ENCODE peak calls at places on chromosomes 3 and 15, in six cellular contexts. One of them, this sample, is unnamed. For H3K27me3, the result is how much of the 10 kb centered on the place peaks cover.

GRCh38 chr15:31476411-31476810 is 149.8 kb downstream of the KLF13 start:
- DNase-seq in sigmoid colon: peak
- DNase-seq in spleen: peak
- DNase-seq in endothelial cell of umbilical vein: no peak
- DNase-seq in K562: no peak
- DNase-seq in HepG2: no peak
- DNase-seq in this sample: peak

GRCh38 chr3:98811048-98811447 is 47.9 kb downstream of the ST3GAL6 start:
- DNase-seq in K562: no peak
- DNase-seq in endothelial cell of umbilical vein: peak
- DNase-seq in spleen: no peak
- DNase-seq in sigmoid colon: no peak
- DNase-seq in HepG2: peak
- DNase-seq in this sample: no peak

GRCh38 chr3:37863949-37864822 is 2.5 kb downstream of the CTDSPL start:
- DNase-seq in sigmoid colon: no peak
- DNase-seq in spleen: peak
- DNase-seq in K562: no peak
- DNase-seq in HepG2: peak
- DNase-seq in endothelial cell of umbilical vein: no peak
- DNase-seq in this sample: no peak

GRCh38 chr3:178482981-178483380 is 53.3 kb upstream of the KCNMB2 start:
- DNase-seq in endothelial cell of umbilical vein: no peak
- DNase-seq in K562: no peak
- DNase-seq in sigmoid colon: no peak
- DNase-seq in HepG2: no peak
- DNase-seq in spleen: no peak
- DNase-seq in this sample: no peak

GRCh38 chr3:149152420-149152819 is 23.0 kb downstream of the HPS3 start:
- DNase-seq in HepG2: no peak
- DNase-seq in sigmoid colon: no peak
- DNase-seq in endothelial cell of umbilical vein: no peak
- DNase-seq in K562: no peak
- DNase-seq in spleen: no peak
- DNase-seq in this sample: no peak

GRCh38 chr15:62748175-62748574 is 294.4 kb upstream of the TPM1 start:
- DNase-seq in endothelial cell of umbilical vein: no peak
- DNase-seq in K562: no peak
- DNase-seq in spleen: no peak
- DNase-seq in HepG2: no peak
- DNase-seq in sigmoid colon: no peak
- DNase-seq in this sample: no peak

GRCh38 chr3:59251899-59252298 is 202.1 kb upstream of the CFAP20DC start:
- DNase-seq in endothelial cell of umbilical vein: no peak
- DNase-seq in sigmoid colon: no peak
- DNase-seq in HepG2: no peak
- DNase-seq in K562: no peak
- DNase-seq in spleen: no peak
- DNase-seq in this sample: no peak

GRCh38 chr15:20356444-20357138 is 185.0 kb downstream of the GOLGA6L6 start:
- DNase-seq in K562: peak
- DNase-seq in sigmoid colon: peak
- DNase-seq in endothelial cell of umbilical vein: no peak
- DNase-seq in HepG2: peak
- DNase-seq in spleen: peak
- DNase-seq in this sample: peak

GRCh38 chr3:119485563-119485962 is 12.8 kb upstream of the TIMMDC1 start:
- DNase-seq in sigmoid colon: no peak
- DNase-seq in K562: no peak
- DNase-seq in endothelial cell of umbilical vein: no peak
- DNase-seq in HepG2: no peak
- DNase-seq in spleen: no peak
- DNase-seq in this sample: no peak

GRCh38 chr3:120567370-120568197 is 28.6 kb upstream of the NDUFB4 start:
- DNase-seq in spleen: no peak
- DNase-seq in sigmoid colon: peak
- DNase-seq in endothelial cell of umbilical vein: peak
- DNase-seq in HepG2: peak
- DNase-seq in K562: peak
- DNase-seq in this sample: no peak

GRCh38 chr3:55654123-55654787 is 167.1 kb upstream of the WNT5A start:
- DNase-seq in sigmoid colon: no peak
- DNase-seq in K562: no peak
- DNase-seq in endothelial cell of umbilical vein: no peak
- DNase-seq in HepG2: no peak
- DNase-seq in spleen: no peak
- DNase-seq in this sample: no peak

GRCh38 chr3:16147226-16147625 is 27.3 kb upstream of the GALNT15 start:
- DNase-seq in endothelial cell of umbilical vein: no peak
- DNase-seq in K562: no peak
- DNase-seq in spleen: no peak
- DNase-seq in sigmoid colon: no peak
- DNase-seq in HepG2: no peak
- DNase-seq in this sample: no peak

GRCh38 chr15:96322401-96323249 is 7.9 kb upstream of the NR2F2 start:
- DNase-seq in HepG2: no peak
- DNase-seq in sigmoid colon: peak
- DNase-seq in endothelial cell of umbilical vein: peak
- DNase-seq in spleen: no peak
- DNase-seq in K562: no peak
- DNase-seq in this sample: no peak

GRCh38 chr15:58742424-58743160 is 6.9 kb downstream of the ADAM10 start:
- DNase-seq in HepG2: peak
- DNase-seq in spleen: no peak
- DNase-seq in endothelial cell of umbilical vein: peak
- DNase-seq in sigmoid colon: no peak
- DNase-seq in K562: no peak
- DNase-seq in this sample: no peak

GRCh38 chr3:141242035-141242721 is 10.6 kb downstream of the PXYLP1 start:
- DNase-seq in HepG2: no peak
- DNase-seq in endothelial cell of umbilical vein: no peak
- DNase-seq in K562: no peak
- DNase-seq in sigmoid colon: no peak
- DNase-seq in spleen: no peak
- DNase-seq in this sample: no peak

GRCh38 chr3:126469479-126469878 is 6.2 kb downstream of the ZXDC start:
- DNase-seq in spleen: peak
- DNase-seq in sigmoid colon: peak
- DNase-seq in K562: no peak
- DNase-seq in HepG2: no peak
- DNase-seq in endothelial cell of umbilical vein: no peak
- DNase-seq in this sample: peak

GRCh38 chr15:100200287-100200772 is 141.4 kb downstream of the ADAMTS17 start:
- DNase-seq in HepG2: no peak
- DNase-seq in endothelial cell of umbilical vein: no peak
- DNase-seq in sigmoid colon: no peak
- DNase-seq in K562: no peak
- DNase-seq in spleen: peak
- DNase-seq in this sample: no peak

GRCh38 chr3:169668081-169668956 is 4.8 kb upstream of the MECOM start:
- DNase-seq in endothelial cell of umbilical vein: peak
- DNase-seq in sigmoid colon: no peak
- DNase-seq in HepG2: no peak
- DNase-seq in K562: no peak
- DNase-seq in spleen: peak
- DNase-seq in this sample: no peak

GRCh38 chr3:14423963-14424362 is 21.6 kb downstream of the SLC6A6 start:
- DNase-seq in endothelial cell of umbilical vein: no peak
- DNase-seq in K562: no peak
- DNase-seq in HepG2: no peak
- DNase-seq in sigmoid colon: no peak
- DNase-seq in spleen: no peak
- DNase-seq in this sample: no peak

GRCh38 chr3:14428087-14429067 is 26.0 kb downstream of the SLC6A6 start:
- DNase-seq in sigmoid colon: no peak
- DNase-seq in endothelial cell of umbilical vein: no peak
- DNase-seq in K562: no peak
- DNase-seq in spleen: no peak
- DNase-seq in HepG2: no peak
- DNase-seq in this sample: no peak

GRCh38 chr3:14424711-14425573 is 22.5 kb downstream of the SLC6A6 start:
- DNase-seq in endothelial cell of umbilical vein: no peak
- DNase-seq in K562: peak
- DNase-seq in HepG2: no peak
- DNase-seq in sigmoid colon: no peak
- DNase-seq in spleen: no peak
- DNase-seq in this sample: no peak

GRCh38 chr3:14425574-14426304 is 23.3 kb downstream of the SLC6A6 start:
- DNase-seq in HepG2: no peak
- DNase-seq in sigmoid colon: no peak
- DNase-seq in endothelial cell of umbilical vein: no peak
- DNase-seq in K562: no peak
- DNase-seq in spleen: peak
- DNase-seq in this sample: no peak

GRCh38 chr3:14426305-14426620 is 23.9 kb downstream of the SLC6A6 start:
- DNase-seq in endothelial cell of umbilical vein: no peak
- DNase-seq in spleen: no peak
- DNase-seq in K562: no peak
- DNase-seq in HepG2: no peak
- DNase-seq in sigmoid colon: no peak
- DNase-seq in this sample: no peak
- H3K4me3 ChIP-seq in endothelial cell of umbilical vein: no peak
- H3K4me3 ChIP-seq in spleen: no peak
- H3K4me3 ChIP-seq in K562: no peak
- H3K4me3 ChIP-seq in HepG2: no peak
- H3K4me3 ChIP-seq in sigmoid colon: no peak
- H3K4me3 ChIP-seq in this sample: no peak

GRCh38 chr3:77325280-77325679 is 285.4 kb downstream of the ROBO2 start:
- DNase-seq in HepG2: no peak
- DNase-seq in spleen: no peak
- DNase-seq in endothelial cell of umbilical vein: no peak
- DNase-seq in K562: no peak
- DNase-seq in sigmoid colon: no peak
- DNase-seq in this sample: no peak
- H3K27me3 ChIP-seq in HepG2: under half
- H3K27me3 ChIP-seq in spleen: under half
- H3K27me3 ChIP-seq in endothelial cell of umbilical vein: under half
- H3K27me3 ChIP-seq in K562: under half
- H3K27me3 ChIP-seq in sigmoid colon: under half
- H3K27me3 ChIP-seq in this sample: under half

GRCh38 chr15:74957301-74958035 is 896 bp upstream of the RPP25 start:
- DNase-seq in K562: no peak
- DNase-seq in endothelial cell of umbilical vein: no peak
- DNase-seq in sigmoid colon: peak
- DNase-seq in HepG2: no peak
- DNase-seq in spleen: peak
- DNase-seq in this sample: no peak

GRCh38 chr15:74955796-74956647 is 550 bp downstream of the RPP25 start:
- DNase-seq in sigmoid colon: peak
- DNase-seq in endothelial cell of umbilical vein: peak
- DNase-seq in HepG2: no peak
- DNase-seq in spleen: peak
- DNase-seq in K562: peak
- DNase-seq in this sample: peak

GRCh38 chr15:74958320-74958907 is 1.8 kb upstream of the RPP25 start:
- DNase-seq in K562: no peak
- DNase-seq in HepG2: peak
- DNase-seq in endothelial cell of umbilical vein: no peak
- DNase-seq in spleen: peak
- DNase-seq in sigmoid colon: peak
- DNase-seq in this sample: peak

GRCh38 chr15:74955017-74955416 is 1.6 kb downstream of the RPP25 start:
- DNase-seq in K562: no peak
- DNase-seq in HepG2: no peak
- DNase-seq in spleen: peak
- DNase-seq in sigmoid colon: no peak
- DNase-seq in endothelial cell of umbilical vein: no peak
- DNase-seq in this sample: no peak

DNA sequence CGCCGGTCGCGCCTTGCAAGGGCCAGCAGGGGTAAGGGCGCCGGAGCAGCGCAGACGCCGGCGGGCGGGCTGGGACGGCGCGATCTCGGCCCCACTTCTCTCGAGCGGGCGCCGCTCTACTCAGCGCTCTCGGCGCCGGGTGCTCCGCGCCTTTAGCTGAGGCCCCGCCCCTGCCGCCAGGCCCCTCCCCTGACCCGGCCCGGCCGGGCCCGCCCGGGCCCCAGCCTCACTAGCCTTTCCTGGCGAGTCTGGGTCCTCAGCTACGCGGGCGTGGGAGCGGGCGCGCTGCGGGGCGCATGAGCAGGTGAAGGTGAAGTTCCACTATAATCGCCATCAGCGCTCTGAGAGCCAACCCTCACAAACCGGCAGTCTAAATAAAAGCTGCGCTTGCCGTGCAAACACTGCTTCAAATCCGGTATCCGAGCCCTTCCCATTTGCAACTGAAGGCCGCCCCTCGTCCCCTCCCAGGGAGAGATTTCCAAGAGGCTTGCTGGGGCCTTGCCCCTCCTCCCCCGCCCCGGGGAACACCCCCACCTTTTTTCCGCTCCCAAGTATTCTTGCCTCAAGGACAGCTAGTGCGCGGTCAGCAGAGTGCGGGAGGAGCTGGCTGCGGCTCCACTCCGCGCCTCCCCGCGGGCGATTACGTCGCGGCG is at the start of gene RPP25:
- DNase-seq in spleen: peak
- DNase-seq in HepG2: peak
- DNase-seq in K562: peak
- DNase-seq in endothelial cell of umbilical vein: peak
- DNase-seq in sigmoid colon: peak
- DNase-seq in this sample: peak
- TF ChIP-seq POLR2AphosphoS5 in spleen: peak
- TF ChIP-seq POLR2AphosphoS5 in HepG2: no peak
- TF ChIP-seq POLR2AphosphoS5 in K562: no peak
- TF ChIP-seq POLR2AphosphoS5 in endothelial cell of umbilical vein: peak
- TF ChIP-seq POLR2AphosphoS5 in sigmoid colon: no peak
- TF ChIP-seq POLR2AphosphoS5 in this sample: no peak

GRCh38 chr15:76905013-76905839 is at the start of gene SCAPER:
- DNase-seq in sigmoid colon: peak
- DNase-seq in spleen: peak
- DNase-seq in endothelial cell of umbilical vein: peak
- DNase-seq in HepG2: peak
- DNase-seq in K562: peak
- DNase-seq in this sample: peak

GRCh38 chr15:76901965-76902364 is 3.2 kb downstream of the SCAPER start:
- DNase-seq in K562: no peak
- DNase-seq in HepG2: no peak
- DNase-seq in sigmoid colon: no peak
- DNase-seq in spleen: no peak
- DNase-seq in endothelial cell of umbilical vein: no peak
- DNase-seq in this sample: no peak

GRCh38 chr15:76903251-76903681 is 1.9 kb downstream of the SCAPER start:
- DNase-seq in endothelial cell of umbilical vein: peak
- DNase-seq in spleen: no peak
- DNase-seq in HepG2: peak
- DNase-seq in K562: peak
- DNase-seq in sigmoid colon: no peak
- DNase-seq in this sample: no peak

GRCh38 chr15:76904461-76905012 is 603 bp downstream of the SCAPER start:
- DNase-seq in HepG2: peak
- DNase-seq in spleen: no peak
- DNase-seq in sigmoid colon: peak
- DNase-seq in K562: peak
- DNase-seq in endothelial cell of umbilical vein: peak
- DNase-seq in this sample: no peak

DNA sequence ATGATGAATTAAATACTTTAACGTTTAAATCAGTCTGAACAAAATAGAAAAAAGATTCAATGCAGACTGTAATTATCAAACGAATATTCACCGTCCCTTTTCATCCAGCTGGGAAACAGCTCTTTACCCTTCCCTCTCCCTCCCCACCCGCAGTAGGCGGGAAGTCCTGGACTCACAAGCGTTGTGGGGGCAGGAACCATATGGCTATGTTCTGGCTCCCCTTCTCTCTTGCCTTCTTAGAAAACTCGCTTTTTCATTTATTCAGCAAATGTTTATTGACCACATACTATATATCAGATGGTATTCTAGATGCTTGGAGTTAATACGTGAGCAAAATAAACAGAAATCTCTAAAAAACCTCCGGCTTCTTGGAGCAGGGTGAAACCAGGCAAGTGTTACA is 715 bp upstream of the SCAPER start:
- DNase-seq in K562: no peak
- DNase-seq in HepG2: no peak
- DNase-seq in sigmoid colon: no peak
- DNase-seq in endothelial cell of umbilical vein: no peak
- DNase-seq in spleen: no peak
- DNase-seq in this sample: no peak
- H3K4me3 ChIP-seq in K562: peak
- H3K4me3 ChIP-seq in HepG2: peak
- H3K4me3 ChIP-seq in sigmoid colon: peak
- H3K4me3 ChIP-seq in endothelial cell of umbilical vein: no peak
- H3K4me3 ChIP-seq in spleen: peak
- H3K4me3 ChIP-seq in this sample: peak

This sample was measured in suprapubic skin.